ENCODE peak calls at places on chromosome 14, in four cellular contexts. K is mesendoderm, L is IMR-90, C is H9. V is an unnamed sample.

GRCh38 chr14:90828642-90829487 is 12.6 kb upstream of the TTC7B start:
- DNase-seq in K (no peak), C (no peak), L (no peak), V (no peak)

GRCh38 chr14:75190023-75190422 is 13.6 kb upstream of the TMED10 start:
- DNase-seq in L (no peak), C (no peak), K (no peak), V (no peak)

GRCh38 chr14:62168564-62169155 is 406.4 kb downstream of the SNAPC1 start:
- DNase-seq in K (peak; percentile 96), L (no peak), C (no peak), V (no peak)

GRCh38 chr14:36208690-36209278 is 32.3 kb upstream of the PTCSC3 start:
- DNase-seq in K (no peak), L (no peak), C (no peak), V (no peak)

GRCh38 chr14:85414142-85414541 is 115.8 kb upstream of the FLRT2 start:
- DNase-seq in C (no peak), L (no peak), K (peak; percentile 25), V (no peak)

GRCh38 chr14:74519316-74520074 is 25.9 kb downstream of the ISCA2 start:
- DNase-seq in K (no peak), C (no peak), L (no peak), V (no peak)

GRCh38 chr14:56730468-56731145 is 79.7 kb downstream of the OTX2 start:
- DNase-seq in C (peak; percentile 45), K (peak; percentile 38), L (no peak), V (no peak)

GRCh38 chr14:20332386-20332945 is 613 bp downstream of the CCNB1IP1 start:
- DNase-seq in L (no peak), K (peak; percentile 51), C (no peak), V (no peak)

GRCh38 chr14:94153750-94154350 is 20.3 kb upstream of the PPP4R4 start:
- DNase-seq in K (no peak), C (no peak), L (no peak), V (no peak)

GRCh38 chr14:98345186-98345585 is 926.8 kb downstream of the BCL11B start:
- DNase-seq in C (no peak), L (no peak), K (no peak), V (no peak)

GRCh38 chr14:89625208-89625987 is 208.4 kb upstream of the FOXN3 start:
- DNase-seq in L (no peak), K (no peak), C (peak; percentile 42), V (no peak)

GRCh38 chr14:98130691-98131090 is 1141.3 kb downstream of the BCL11B start:
- DNase-seq in C (no peak), L (no peak), K (no peak), V (no peak)

GRCh38 chr14:36524874-36525745 is 5.1 kb upstream of the NKX2-1 start:
- DNase-seq in K (peak; percentile 91), L (no peak), C (peak; percentile 90), V (peak; percentile 81)

GRCh38 chr14:37594238-37594915 is 672 bp downstream of the FOXA1 start:
- DNase-seq in K (peak; percentile 90), L (peak; percentile 80), C (peak; percentile 74), V (peak; percentile 92)

GRCh38 chr14:89720741-89721315 is 233.7 kb downstream of the EFCAB11 start:
- DNase-seq in L (no peak), K (no peak), C (peak; percentile 46), V (no peak)

GRCh38 chr14:50335989-50336391 is 23.9 kb downstream of the DMAC2L start:
- DNase-seq in L (peak; percentile 65), C (no peak), K (peak; percentile 33), V (no peak)

GRCh38 chr14:31380106-31380505 is 40.2 kb downstream of the HEATR5A start:
- DNase-seq in K (no peak), C (no peak), L (peak; percentile 26), V (no peak)

GRCh38 chr14:102584871-102585869 is 7.3 kb upstream of the RCOR1 start:
- DNase-seq in L (no peak), K (peak; percentile 97), C (peak; percentile 89), V (peak; percentile 70)

GRCh38 chr14:87995500-87996275 is 2.7 kb upstream of the GALC start:
- DNase-seq in L (no peak), K (peak; percentile 54), C (no peak), V (no peak)

GRCh38 chr14:37591941-37592287 is 3.1 kb downstream of the FOXA1 start:
- DNase-seq in K (peak; percentile 42), C (no peak), L (no peak), V (no peak)

GRCh38 chr14:30550335-30550734 is 8.6 kb upstream of the G2E3 start:
- DNase-seq in L (peak; percentile 67), C (no peak), K (no peak), V (no peak)

GRCh38 chr14:92584856-92585255 is 71.3 kb downstream of the RIN3 start:
- DNase-seq in C (no peak), L (no peak), K (no peak), V (no peak)

GRCh38 chr14:100891501-100892445 is 11.7 kb downstream of the RTL1 start:
- DNase-seq in K (no peak), L (no peak), C (peak; percentile 20), V (no peak)

GRCh38 chr14:103391048-103391447 is 5.8 kb downstream of the MARK3 start:
- DNase-seq in K (peak; percentile 63), L (peak; percentile 87), C (no peak), V (no peak)

GRCh38 chr14:75549169-75549568 is 26.9 kb downstream of the BATF start:
- DNase-seq in L (no peak), C (no peak), K (no peak), V (no peak)

GRCh38 chr14:59829469-59829868 is 41.1 kb downstream of the RTN1 start:
- DNase-seq in C (no peak), L (no peak), K (no peak), V (no peak)
- H3K18ac ChIP-seq in C (no peak overlapping the region), L (no peak overlapping the region), K (no peak overlapping the region), V (no peak overlapping the region)

DNA sequence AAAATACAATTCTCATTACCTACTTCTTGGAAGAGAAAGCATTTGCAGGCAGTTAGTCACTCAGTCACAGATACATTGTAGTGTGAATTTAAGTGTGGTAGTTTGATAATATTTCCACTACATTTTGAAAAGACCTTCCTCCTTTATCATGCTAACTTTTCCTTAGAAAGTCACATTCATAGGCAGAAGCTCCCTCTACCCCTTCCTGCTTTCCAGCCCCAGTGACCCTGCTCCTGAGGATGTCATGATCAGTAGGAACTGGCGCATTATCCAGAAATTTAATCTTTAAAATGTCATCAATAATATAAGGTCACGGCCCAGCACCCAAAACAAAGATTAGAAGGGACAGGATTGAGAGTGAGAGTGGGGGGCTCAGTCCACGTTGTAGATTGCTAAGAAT is 707.4 kb upstream of the STXBP6 start:
- DNase-seq in K (no peak), L (no peak), C (no peak), V (no peak)
- H2BK5ac ChIP-seq in K (no peak overlapping the region), L (no peak overlapping the region), C (no peak overlapping the region), V (no peak overlapping the region)

GRCh38 chr14:104447750-104448149 is 131.8 kb upstream of the C14orf180 start:
- DNase-seq in L (no peak), K (no peak), C (no peak), V (no peak)
- H3K18ac ChIP-seq in L (no peak overlapping the region), K (no peak overlapping the region), C (no peak overlapping the region), V (no peak overlapping the region)

DNA sequence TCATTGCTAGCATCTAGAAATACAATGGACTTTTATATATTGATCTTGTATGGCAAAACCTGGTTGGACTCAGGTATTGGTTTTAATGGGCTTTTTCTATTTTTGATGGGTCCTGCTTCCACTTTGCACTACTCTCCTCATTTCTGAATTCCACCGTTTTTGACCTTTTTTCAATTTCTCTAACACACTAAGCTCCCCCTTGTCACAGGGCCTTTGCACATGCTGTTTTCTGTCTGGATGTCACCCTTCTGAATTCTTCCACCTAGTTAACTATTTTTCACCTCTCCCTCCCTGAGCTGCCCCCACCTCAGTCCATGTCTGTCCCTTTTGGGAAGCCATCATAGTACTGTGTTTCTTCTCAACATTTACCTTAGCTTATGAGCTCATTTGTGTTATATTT is 112.7 kb upstream of the FRMD6 start:
- DNase-seq in L (no peak), K (no peak), C (no peak), V (no peak)
- H2BK5ac ChIP-seq in L (peak overlapping the region; percentile 93), K (no peak overlapping the region), C (no peak overlapping the region), V (no peak overlapping the region)

GRCh38 chr14:67835596-67835995 is 16.0 kb downstream of the RAD51B start:
- DNase-seq in K (no peak), C (no peak), L (no peak), V (no peak)
- H3K18ac ChIP-seq in K (no peak overlapping the region), C (no peak overlapping the region), L (no peak overlapping the region), V (no peak overlapping the region)

V was measured in neuronal stem cell.